ENCODE peak calls at places on chromosomes 12 and 14, in seven cellular contexts. One of them, this sample, is unnamed. For H3K27me3, the result is how much of the 10 kb centered on the place peaks cover.

GRCh38 chr14:77025744-77026165 is 2.8 kb downstream of the IRF2BPL start:
- DNase-seq in hepatocyte: no peak
- DNase-seq in heart right ventricle: no peak
- DNase-seq in cardiac muscle cell: no peak
- DNase-seq in dorsolateral prefrontal cortex: no peak
- DNase-seq in mammary epithelial cell: peak
- DNase-seq in tibial nerve: no peak
- DNase-seq in this sample: no peak

GRCh38 chr12:7935773-7936581 is at the start of gene SLC2A3:
- DNase-seq in hepatocyte: peak
- DNase-seq in heart right ventricle: no peak
- DNase-seq in cardiac muscle cell: peak
- DNase-seq in dorsolateral prefrontal cortex: no peak
- DNase-seq in mammary epithelial cell: peak
- DNase-seq in tibial nerve: peak
- DNase-seq in this sample: peak

GRCh38 chr12:3117144-3117581 is 40.0 kb downstream of the TSPAN9 start:
- DNase-seq in hepatocyte: no peak
- DNase-seq in heart right ventricle: no peak
- DNase-seq in cardiac muscle cell: peak
- DNase-seq in dorsolateral prefrontal cortex: no peak
- DNase-seq in mammary epithelial cell: peak
- DNase-seq in tibial nerve: no peak
- DNase-seq in this sample: no peak

GRCh38 chr14:50395448-50395847 is 1.2 kb downstream of the CDKL1 start:
- DNase-seq in hepatocyte: no peak
- DNase-seq in heart right ventricle: no peak
- DNase-seq in cardiac muscle cell: no peak
- DNase-seq in dorsolateral prefrontal cortex: no peak
- DNase-seq in mammary epithelial cell: no peak
- DNase-seq in tibial nerve: no peak
- DNase-seq in this sample: no peak

GRCh38 chr14:65788876-65789859 is 376.6 kb downstream of the FUT8 start:
- DNase-seq in hepatocyte: no peak
- DNase-seq in heart right ventricle: no peak
- DNase-seq in cardiac muscle cell: no peak
- DNase-seq in dorsolateral prefrontal cortex: no peak
- DNase-seq in mammary epithelial cell: no peak
- DNase-seq in tibial nerve: no peak
- DNase-seq in this sample: no peak

GRCh38 chr14:31387091-31387490 is 33.3 kb downstream of the HEATR5A start:
- DNase-seq in hepatocyte: no peak
- DNase-seq in heart right ventricle: no peak
- DNase-seq in cardiac muscle cell: no peak
- DNase-seq in dorsolateral prefrontal cortex: no peak
- DNase-seq in mammary epithelial cell: no peak
- DNase-seq in tibial nerve: no peak
- DNase-seq in this sample: no peak

GRCh38 chr14:73744874-73745529 is 30.8 kb upstream of the PNMA1 start:
- DNase-seq in hepatocyte: peak
- DNase-seq in heart right ventricle: no peak
- DNase-seq in cardiac muscle cell: no peak
- DNase-seq in dorsolateral prefrontal cortex: no peak
- DNase-seq in mammary epithelial cell: peak
- DNase-seq in tibial nerve: no peak
- DNase-seq in this sample: no peak

GRCh38 chr12:6915023-6915788 is 826 bp downstream of the ENO2 start:
- DNase-seq in hepatocyte: no peak
- DNase-seq in heart right ventricle: no peak
- DNase-seq in cardiac muscle cell: no peak
- DNase-seq in dorsolateral prefrontal cortex: peak
- DNase-seq in mammary epithelial cell: no peak
- DNase-seq in tibial nerve: no peak
- DNase-seq in this sample: no peak

GRCh38 chr14:103690332-103690731 is 24.9 kb downstream of the XRCC3 start:
- DNase-seq in hepatocyte: no peak
- DNase-seq in heart right ventricle: no peak
- DNase-seq in cardiac muscle cell: no peak
- DNase-seq in dorsolateral prefrontal cortex: no peak
- DNase-seq in mammary epithelial cell: no peak
- DNase-seq in tibial nerve: no peak
- DNase-seq in this sample: no peak

GRCh38 chr12:62700091-62700490 is 233.5 kb downstream of the MON2 start:
- DNase-seq in hepatocyte: no peak
- DNase-seq in heart right ventricle: no peak
- DNase-seq in cardiac muscle cell: no peak
- DNase-seq in dorsolateral prefrontal cortex: no peak
- DNase-seq in mammary epithelial cell: no peak
- DNase-seq in tibial nerve: no peak
- DNase-seq in this sample: no peak

GRCh38 chr14:45811155-45811554 is 558.2 kb upstream of the MIS18BP1 start:
- DNase-seq in hepatocyte: no peak
- DNase-seq in heart right ventricle: no peak
- DNase-seq in cardiac muscle cell: no peak
- DNase-seq in dorsolateral prefrontal cortex: no peak
- DNase-seq in mammary epithelial cell: no peak
- DNase-seq in tibial nerve: no peak
- DNase-seq in this sample: no peak

GRCh38 chr14:45807187-45807586 is 554.2 kb upstream of the MIS18BP1 start:
- DNase-seq in hepatocyte: no peak
- DNase-seq in heart right ventricle: no peak
- DNase-seq in cardiac muscle cell: no peak
- DNase-seq in dorsolateral prefrontal cortex: no peak
- DNase-seq in mammary epithelial cell: no peak
- DNase-seq in tibial nerve: no peak
- DNase-seq in this sample: no peak

GRCh38 chr14:45810152-45810872 is 557.3 kb upstream of the MIS18BP1 start:
- DNase-seq in hepatocyte: peak
- DNase-seq in heart right ventricle: no peak
- DNase-seq in cardiac muscle cell: no peak
- DNase-seq in dorsolateral prefrontal cortex: no peak
- DNase-seq in mammary epithelial cell: no peak
- DNase-seq in tibial nerve: no peak
- DNase-seq in this sample: no peak
- TF ChIP-seq CTCF in hepatocyte: peak
- TF ChIP-seq CTCF in heart right ventricle: no peak
- TF ChIP-seq CTCF in cardiac muscle cell: no peak
- TF ChIP-seq CTCF in dorsolateral prefrontal cortex: no peak
- TF ChIP-seq CTCF in mammary epithelial cell: peak
- TF ChIP-seq CTCF in tibial nerve: no peak
- TF ChIP-seq CTCF in this sample: no peak

DNA sequence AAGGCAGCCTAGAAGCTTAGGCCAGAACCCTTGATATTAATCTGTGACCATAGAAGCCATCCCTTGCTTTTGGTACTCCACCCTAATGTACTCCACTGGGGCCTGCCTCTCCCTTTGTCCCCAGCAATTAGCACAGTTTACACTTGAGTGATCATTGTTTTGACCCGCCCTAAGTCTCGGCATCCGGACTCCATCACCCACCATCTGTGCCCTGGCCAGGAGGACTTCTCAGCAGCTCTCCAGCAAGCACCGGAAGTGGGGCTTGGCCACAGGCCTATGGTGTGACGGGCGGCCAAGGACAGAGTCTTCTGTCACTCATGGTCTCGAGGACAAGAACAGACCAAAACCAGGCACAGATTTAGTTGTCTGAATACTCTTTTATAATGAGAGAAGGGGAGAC is 126.5 kb upstream of the NTF3 start:
- DNase-seq in hepatocyte: no peak
- DNase-seq in heart right ventricle: peak
- DNase-seq in cardiac muscle cell: no peak
- DNase-seq in dorsolateral prefrontal cortex: no peak
- DNase-seq in mammary epithelial cell: no peak
- DNase-seq in tibial nerve: no peak
- DNase-seq in this sample: no peak
- H3K27me3 ChIP-seq in hepatocyte: under half
- H3K27me3 ChIP-seq in heart right ventricle: under half
- H3K27me3 ChIP-seq in cardiac muscle cell: under half
- H3K27me3 ChIP-seq in dorsolateral prefrontal cortex: under half
- H3K27me3 ChIP-seq in mammary epithelial cell: under half
- H3K27me3 ChIP-seq in tibial nerve: under half
- H3K27me3 ChIP-seq in this sample: under half

DNA sequence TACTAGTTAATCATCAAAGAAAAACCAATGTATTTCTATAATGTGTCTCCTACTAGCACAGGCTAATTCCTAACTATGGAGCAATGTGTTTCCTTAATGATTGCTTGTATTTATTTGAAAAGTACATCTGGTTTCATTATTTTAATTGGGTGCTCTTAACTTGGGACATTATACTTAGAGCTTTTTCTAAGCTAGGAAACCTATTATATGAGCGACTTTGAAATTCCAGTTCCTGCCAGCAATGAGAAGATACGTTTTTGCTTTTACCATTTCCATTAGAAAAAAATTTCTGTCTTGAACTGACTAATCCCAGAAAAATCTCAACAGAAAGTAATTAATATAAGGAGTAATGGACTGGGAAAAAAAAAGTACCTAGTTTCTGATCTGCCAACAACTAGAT is 1765.3 kb upstream of the FLRT2 start:
- DNase-seq in hepatocyte: no peak
- DNase-seq in heart right ventricle: no peak
- DNase-seq in cardiac muscle cell: no peak
- DNase-seq in dorsolateral prefrontal cortex: no peak
- DNase-seq in mammary epithelial cell: no peak
- DNase-seq in tibial nerve: no peak
- DNase-seq in this sample: no peak
- H3K27ac ChIP-seq in hepatocyte: no peak
- H3K27ac ChIP-seq in heart right ventricle: no peak
- H3K27ac ChIP-seq in cardiac muscle cell: no peak
- H3K27ac ChIP-seq in dorsolateral prefrontal cortex: no peak
- H3K27ac ChIP-seq in mammary epithelial cell: no peak
- H3K27ac ChIP-seq in tibial nerve: no peak
- H3K27ac ChIP-seq in this sample: no peak

DNA sequence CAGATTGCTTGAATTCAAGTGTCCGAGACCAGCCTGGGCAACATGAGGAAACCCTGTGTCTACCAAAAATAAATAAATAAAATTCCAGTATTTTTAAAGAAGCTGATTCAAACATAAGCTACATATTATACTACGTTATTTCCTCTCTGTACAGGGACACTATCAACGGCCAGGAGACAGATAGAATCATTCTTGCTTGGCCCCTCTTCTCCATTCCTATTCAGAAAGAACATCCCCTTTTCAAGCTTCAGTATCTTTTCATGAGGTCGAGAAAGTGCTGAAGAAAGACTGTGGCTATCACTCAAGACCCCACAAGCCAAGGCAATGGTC is 314 bp upstream of the DHRS7 start:
- DNase-seq in hepatocyte: no peak
- DNase-seq in heart right ventricle: no peak
- DNase-seq in cardiac muscle cell: no peak
- DNase-seq in dorsolateral prefrontal cortex: no peak
- DNase-seq in mammary epithelial cell: no peak
- DNase-seq in tibial nerve: no peak
- DNase-seq in this sample: no peak
- TF ChIP-seq CTCF in hepatocyte: no peak
- TF ChIP-seq CTCF in heart right ventricle: no peak
- TF ChIP-seq CTCF in cardiac muscle cell: no peak
- TF ChIP-seq CTCF in dorsolateral prefrontal cortex: no peak
- TF ChIP-seq CTCF in mammary epithelial cell: no peak
- TF ChIP-seq CTCF in tibial nerve: no peak
- TF ChIP-seq CTCF in this sample: no peak

DNA sequence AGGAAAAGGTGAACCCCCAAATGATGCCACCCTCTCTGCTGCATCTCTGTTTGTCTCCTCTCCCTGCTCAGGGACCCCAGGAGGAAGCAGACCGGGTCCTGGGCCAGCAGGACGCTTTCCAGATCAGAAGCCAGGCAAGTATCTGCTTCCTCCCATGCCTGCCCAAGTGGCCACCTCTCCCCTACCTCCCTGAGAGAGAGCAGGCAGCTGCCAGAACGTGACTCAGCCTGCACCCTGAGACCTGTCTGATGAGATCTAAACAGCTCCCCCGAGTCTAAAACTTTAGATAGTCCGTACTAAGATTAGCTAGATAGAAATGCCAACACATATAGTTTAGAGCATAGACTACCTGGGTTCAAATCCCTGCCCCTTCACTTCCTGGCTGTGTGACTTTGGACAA is 31.2 kb upstream of the OAS1 start:
- DNase-seq in hepatocyte: no peak
- DNase-seq in heart right ventricle: no peak
- DNase-seq in cardiac muscle cell: no peak
- DNase-seq in dorsolateral prefrontal cortex: no peak
- DNase-seq in mammary epithelial cell: no peak
- DNase-seq in tibial nerve: no peak
- DNase-seq in this sample: no peak
- H3K27me3 ChIP-seq in hepatocyte: under half
- H3K27me3 ChIP-seq in heart right ventricle: half or more
- H3K27me3 ChIP-seq in cardiac muscle cell: under half
- H3K27me3 ChIP-seq in dorsolateral prefrontal cortex: under half
- H3K27me3 ChIP-seq in mammary epithelial cell: under half
- H3K27me3 ChIP-seq in tibial nerve: under half
- H3K27me3 ChIP-seq in this sample: half or more

GRCh38 chr12:29728033-29728432 is 55.7 kb downstream of the TMTC1 start:
- DNase-seq in hepatocyte: no peak
- DNase-seq in heart right ventricle: no peak
- DNase-seq in cardiac muscle cell: no peak
- DNase-seq in dorsolateral prefrontal cortex: no peak
- DNase-seq in mammary epithelial cell: no peak
- DNase-seq in tibial nerve: no peak
- DNase-seq in this sample: no peak

GRCh38 chr12:29726321-29726692 is 57.4 kb downstream of the TMTC1 start:
- DNase-seq in hepatocyte: no peak
- DNase-seq in heart right ventricle: no peak
- DNase-seq in cardiac muscle cell: peak
- DNase-seq in dorsolateral prefrontal cortex: no peak
- DNase-seq in mammary epithelial cell: no peak
- DNase-seq in tibial nerve: no peak
- DNase-seq in this sample: no peak

GRCh38 chr12:29725587-29726320 is 58.0 kb downstream of the TMTC1 start:
- DNase-seq in hepatocyte: peak
- DNase-seq in heart right ventricle: peak
- DNase-seq in cardiac muscle cell: peak
- DNase-seq in dorsolateral prefrontal cortex: no peak
- DNase-seq in mammary epithelial cell: no peak
- DNase-seq in tibial nerve: peak
- DNase-seq in this sample: no peak

GRCh38 chr12:29730481-29730880 is 53.3 kb downstream of the TMTC1 start:
- DNase-seq in hepatocyte: no peak
- DNase-seq in heart right ventricle: no peak
- DNase-seq in cardiac muscle cell: no peak
- DNase-seq in dorsolateral prefrontal cortex: no peak
- DNase-seq in mammary epithelial cell: no peak
- DNase-seq in tibial nerve: no peak
- DNase-seq in this sample: no peak

GRCh38 chr12:29726741-29727348 is 56.9 kb downstream of the TMTC1 start:
- DNase-seq in hepatocyte: no peak
- DNase-seq in heart right ventricle: no peak
- DNase-seq in cardiac muscle cell: no peak
- DNase-seq in dorsolateral prefrontal cortex: no peak
- DNase-seq in mammary epithelial cell: no peak
- DNase-seq in tibial nerve: no peak
- DNase-seq in this sample: no peak
- H3K27ac ChIP-seq in hepatocyte: no peak
- H3K27ac ChIP-seq in heart right ventricle: peak
- H3K27ac ChIP-seq in cardiac muscle cell: peak
- H3K27ac ChIP-seq in dorsolateral prefrontal cortex: peak
- H3K27ac ChIP-seq in mammary epithelial cell: no peak
- H3K27ac ChIP-seq in tibial nerve: peak
- H3K27ac ChIP-seq in this sample: no peak

DNA sequence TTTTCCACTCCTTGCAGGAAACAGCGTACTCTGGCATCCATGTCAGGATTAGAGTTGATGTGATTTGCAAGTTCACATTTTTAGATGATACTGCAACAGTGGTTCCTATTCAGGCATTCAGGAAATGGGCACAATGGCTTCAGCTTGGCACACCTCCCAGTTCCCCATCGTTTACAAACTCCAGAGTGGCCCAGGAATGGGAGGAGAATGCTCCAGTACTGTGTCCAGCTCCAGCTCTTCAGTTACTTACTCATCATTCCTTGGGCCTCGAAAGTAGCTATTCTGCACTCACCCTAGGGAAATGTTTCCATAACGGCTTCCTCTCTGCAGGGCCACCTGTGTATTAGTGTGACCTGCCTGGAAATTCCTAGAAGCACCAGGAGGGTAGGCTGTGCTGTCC is 239.7 kb upstream of the RGS6 start:
- DNase-seq in hepatocyte: no peak
- DNase-seq in heart right ventricle: no peak
- DNase-seq in cardiac muscle cell: peak
- DNase-seq in dorsolateral prefrontal cortex: no peak
- DNase-seq in mammary epithelial cell: no peak
- DNase-seq in tibial nerve: no peak
- DNase-seq in this sample: no peak
- TF ChIP-seq CTCF in hepatocyte: no peak
- TF ChIP-seq CTCF in heart right ventricle: no peak
- TF ChIP-seq CTCF in cardiac muscle cell: no peak
- TF ChIP-seq CTCF in dorsolateral prefrontal cortex: no peak
- TF ChIP-seq CTCF in mammary epithelial cell: no peak
- TF ChIP-seq CTCF in tibial nerve: no peak
- TF ChIP-seq CTCF in this sample: no peak